ENCODE peak calls at places on chromosomes 5 and 9, in four cellular contexts. I is GM12865; Y is AG04449; X is stimulated activated CD4-positive, alpha-beta T cell treated with anti-CD3 and anti-CD28 coated beads, Interleukin-15, amount 100 ng/mL, for 24 hours. M is an unnamed sample.

GRCh38 chr5:6752236-6752635 is 39.0 kb downstream of the TENT4A start:
- DNase-seq in X (no peak), I (no peak), Y (no peak), M (no peak)

GRCh38 chr9:100064872-100065581 is 33.8 kb downstream of the ERP44 start:
- DNase-seq in I (no peak), X (no peak), Y (peak), M (no peak)

GRCh38 chr5:53311661-53312060 is 168.8 kb upstream of the FST start:
- DNase-seq in Y (no peak), X (no peak), I (no peak), M (no peak)

GRCh38 chr5:148090200-148090599 is 26.4 kb downstream of the SPINK5 start:
- DNase-seq in Y (no peak), I (no peak), X (no peak), M (no peak)

GRCh38 chr5:32687167-32687831 is 23.8 kb upstream of the NPR3 start:
- DNase-seq in I (no peak), Y (no peak), X (no peak), M (no peak)

GRCh38 chr9:33161011-33161588 is 6.0 kb downstream of the B4GALT1 start:
- DNase-seq in I (peak), Y (peak), X (peak), M (peak)

GRCh38 chr9:89419978-89420394 is 77.9 kb downstream of the SEMA4D start:
- DNase-seq in X (peak), I (peak), Y (no peak), M (peak)

GRCh38 chr9:92947268-92948031 is at the start of gene FGD3:
- DNase-seq in I (no peak), Y (no peak), X (peak), M (peak)

GRCh38 chr5:91541696-91542095 is 158.6 kb upstream of the ARRDC3 start:
- DNase-seq in I (no peak), X (no peak), Y (no peak), M (no peak)

GRCh38 chr5:68224561-68225187 is 9.1 kb downstream of the PIK3R1 start:
- DNase-seq in I (no peak), X (no peak), Y (no peak), M (no peak)